ENCODE peak calls at places on chromosomes 7 and 10, in six cellular contexts. K, I, B, L, X and P are unnamed samples.

GRCh38 chr7:134932707-134933370 is 53.5 kb upstream of the AGBL3 start:
- DNase-seq in K (peak; percentile 77), I (no peak), B (no peak), L (no peak), X (peak; percentile 97), P (peak; percentile 78)

GRCh38 chr7:157010588-157011332 is at the start of gene MNX1:
- DNase-seq in K (no peak), I (peak; percentile 71), B (peak; percentile 54), L (peak; percentile 22), X (no peak), P (no peak)

GRCh38 chr10:78553792-78554191 is 515.0 kb upstream of the ZMIZ1 start:
- DNase-seq in K (no peak), I (no peak), B (no peak), L (no peak), X (no peak), P (no peak)

GRCh38 chr7:121083138-121083789 is 94.8 kb downstream of the CPED1 start:
- DNase-seq in K (no peak), I (no peak), B (no peak), L (peak; percentile 93), X (no peak), P (peak; percentile 84)

GRCh38 chr10:76892766-76893479 is 744.7 kb downstream of the KCNMA1 start:
- DNase-seq in K (no peak), I (no peak), B (no peak), L (no peak), X (no peak), P (no peak)

GRCh38 chr10:92760609-92761008 is 70.9 kb downstream of the HHEX start:
- DNase-seq in K (no peak), I (no peak), B (no peak), L (peak; percentile 55), X (no peak), P (peak; percentile 22)

GRCh38 chr10:117168729-117169128 is 28.6 kb upstream of the KCNK18 start:
- DNase-seq in K (no peak), I (no peak), B (no peak), L (no peak), X (no peak), P (no peak)

GRCh38 chr7:157947504-157947903 is 610.7 kb downstream of the DNAJB6 start:
- DNase-seq in K (no peak), I (no peak), B (no peak), L (no peak), X (no peak), P (no peak)

GRCh38 chr7:47354831-47355541 is 226.9 kb downstream of the TNS3 start:
- DNase-seq in K (no peak), I (no peak), B (no peak), L (no peak), X (no peak), P (no peak)

DNA sequence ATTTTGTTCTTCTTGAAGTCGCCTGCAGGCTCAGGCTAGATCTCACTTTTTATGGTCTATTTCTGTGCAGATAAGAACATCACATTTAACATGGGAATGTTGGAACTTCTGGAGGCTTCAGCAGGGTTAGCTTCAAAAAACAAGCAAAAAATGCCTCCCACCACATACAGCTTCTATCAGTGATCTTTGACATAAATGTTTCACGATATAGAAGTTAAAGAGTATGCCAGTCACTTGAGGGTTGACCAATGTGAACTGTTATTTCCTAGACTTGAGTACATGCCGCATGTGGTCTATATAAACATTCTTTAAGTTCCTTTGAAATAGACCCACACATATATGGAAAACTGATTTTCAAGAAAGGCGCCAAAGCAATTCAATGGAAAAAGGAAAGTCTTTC is 219.2 kb upstream of the KLF14 start:
- DNase-seq in K (no peak), I (no peak), B (no peak), L (no peak), X (no peak), P (no peak)
- H3K4me3 ChIP-seq in K (no peak overlapping the region), I (no peak overlapping the region), B (no peak overlapping the region), L (no peak overlapping the region), X (no peak overlapping the region), P (no peak overlapping the region)

GRCh38 chr10:131946321-131946751 is 35.4 kb downstream of the BNIP3 start:
- DNase-seq in K (no peak), I (no peak), B (no peak), L (peak; percentile 76), X (peak; percentile 69), P (peak; percentile 88)
- TF ChIP-seq CTCF in K (no peak), I (no peak), B (no peak), L (no peak), X (no peak), P (no peak)

GRCh38 chr7:50265968-50266694 is 38.4 kb upstream of the IKZF1 start:
- DNase-seq in K (no peak), I (no peak), B (no peak), L (no peak), X (no peak), P (no peak)
- H3K4me3 ChIP-seq in K (no peak overlapping the region), I (no peak overlapping the region), B (no peak overlapping the region), L (no peak overlapping the region), X (no peak overlapping the region), P (no peak overlapping the region)

DNA sequence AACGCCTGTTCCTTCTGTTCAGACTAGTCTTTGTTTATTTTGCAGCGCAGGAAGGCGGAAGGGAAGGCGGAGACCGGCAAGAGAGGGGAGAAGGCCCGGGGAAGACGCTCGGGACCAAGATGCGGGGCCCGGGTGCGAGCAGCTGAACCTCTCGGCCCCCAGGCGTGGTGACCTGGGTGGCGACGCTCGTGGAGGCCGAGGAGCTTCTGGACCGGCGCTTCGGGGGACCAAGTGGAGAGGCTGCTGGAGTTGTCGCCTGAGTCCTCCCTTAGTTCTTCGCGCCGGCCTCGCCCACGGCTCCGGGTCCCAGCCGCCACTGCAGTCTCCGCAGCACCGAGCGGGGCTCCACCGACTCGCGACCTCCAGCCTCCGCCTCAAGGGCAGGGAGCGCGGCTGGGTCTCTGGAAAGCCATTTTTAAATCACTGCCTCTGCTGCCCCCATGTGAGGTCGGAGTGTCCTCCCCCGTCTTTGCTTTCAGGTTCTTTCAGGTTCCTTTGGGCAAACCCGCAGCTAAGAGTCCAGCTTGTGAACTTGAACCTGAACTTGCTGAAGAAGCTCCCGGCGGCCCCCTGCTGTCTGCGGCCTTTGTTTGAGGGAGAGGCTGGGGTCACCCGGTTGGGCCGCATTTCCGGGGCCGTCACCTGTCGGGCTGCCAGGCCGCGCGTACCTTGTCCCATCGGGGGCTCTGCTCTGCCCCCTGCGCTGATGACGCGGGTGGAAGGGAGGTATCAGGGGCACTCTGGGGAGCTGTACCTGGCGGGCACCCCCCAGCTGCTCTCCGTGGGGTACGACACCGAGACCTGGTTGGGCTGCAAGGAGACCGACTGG is 136.0 kb downstream of the KIF20B start:
- DNase-seq in K (no peak), I (peak; percentile 45), B (no peak), L (peak; percentile 56), X (no peak), P (peak; percentile 16)
- TF ChIP-seq CTCF in K (no peak), I (no peak), B (no peak), L (no peak), X (no peak), P (no peak)

GRCh38 chr7:106597014-106597413 is 63.9 kb downstream of the CCDC71L start:
- DNase-seq in K (no peak), I (no peak), B (no peak), L (no peak), X (no peak), P (no peak)

GRCh38 chr7:106598663-106599342 is 62.2 kb downstream of the CCDC71L start:
- DNase-seq in K (peak; percentile 75), I (peak; percentile 17), B (peak; percentile 79), L (peak; percentile 77), X (peak; percentile 76), P (peak; percentile 69)

GRCh38 chr7:106595922-106596321 is 65.0 kb downstream of the CCDC71L start:
- DNase-seq in K (no peak), I (no peak), B (no peak), L (no peak), X (no peak), P (no peak)

GRCh38 chr7:106599343-106599698 is 61.6 kb downstream of the CCDC71L start:
- DNase-seq in K (no peak), I (no peak), B (no peak), L (no peak), X (no peak), P (no peak)

GRCh38 chr7:106597751-106598619 is 63.0 kb downstream of the CCDC71L start:
- DNase-seq in K (no peak), I (no peak), B (no peak), L (no peak), X (no peak), P (no peak)
- H3K4me3 ChIP-seq in K (peak overlapping the region; percentile 20), I (peak overlapping the region; percentile 52), B (peak overlapping the region; percentile 26), L (peak overlapping the region; percentile 60), X (no peak overlapping the region), P (peak overlapping the region; percentile 56)

DNA sequence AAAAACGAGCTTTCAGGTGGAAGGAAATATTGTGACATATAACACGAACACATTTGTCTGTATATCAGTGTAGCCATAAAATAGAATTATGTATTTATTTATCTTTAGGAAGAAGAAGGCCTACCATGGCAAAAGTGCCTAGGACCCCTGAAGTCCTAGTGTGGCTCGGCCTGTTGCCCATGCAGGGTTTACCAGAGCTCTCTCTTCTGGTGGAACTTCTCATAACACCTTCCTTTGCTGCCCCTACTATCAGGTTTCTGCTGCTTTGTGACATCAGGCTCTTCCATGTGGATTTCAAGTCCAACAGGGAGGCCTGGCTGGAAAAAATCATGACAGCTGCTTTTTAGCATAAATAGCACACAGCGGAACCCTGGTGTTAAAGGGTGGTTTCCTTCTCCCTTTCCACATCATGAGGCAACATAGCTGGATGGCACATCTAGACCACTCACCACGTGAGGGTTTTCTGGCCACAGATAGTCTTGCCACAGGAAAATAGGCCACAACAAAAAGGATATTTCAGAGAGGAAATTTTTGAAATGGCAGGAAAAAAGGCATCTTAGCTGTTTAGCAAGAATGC is 44.8 kb upstream of the ADO start:
- DNase-seq in K (no peak), I (no peak), B (no peak), L (no peak), X (no peak), P (no peak)
- TF ChIP-seq CTCF in K (no peak), I (no peak), B (no peak), L (no peak), X (no peak), P (no peak)

DNA sequence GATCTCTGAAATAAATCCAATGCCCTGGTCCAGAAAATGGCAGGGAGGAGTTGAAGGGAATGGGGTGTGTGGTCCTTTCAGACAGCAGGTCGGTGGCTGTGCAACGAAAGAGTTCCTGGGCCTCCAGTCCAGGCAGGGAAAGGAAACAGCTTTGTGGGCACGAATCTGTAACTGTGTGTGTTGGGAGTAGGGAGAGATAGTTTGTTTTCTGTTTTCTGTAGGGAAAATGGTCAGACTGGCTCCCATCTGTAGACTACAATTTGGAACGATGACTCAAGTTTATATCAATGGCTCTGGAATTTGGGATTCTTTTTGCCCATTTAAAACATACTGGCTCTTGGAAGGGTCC is 2.6 kb upstream of the HOXA9 start:
- DNase-seq in K (no peak), I (no peak), B (no peak), L (peak; percentile 80), X (no peak), P (peak; percentile 83)
- H3K4me3 ChIP-seq in K (no peak overlapping the region), I (no peak overlapping the region), B (peak overlapping the region; percentile 77), L (peak overlapping the region; percentile 93), X (no peak overlapping the region), P (peak overlapping the region; percentile 60)